ENCODE peak calls at places on chromosomes 4 and X, in seven cellular contexts. L, Q, N, D, F, M and R are unnamed samples.

GRCh38 chrX:4830880-4831557 is 1117.6 kb upstream of the PRKX start:
- DNase-seq in L (no peak), Q (no peak), N (no peak), D (no peak), F (no peak), M (peak; percentile 86), R (no peak)

GRCh38 chrX:155956649-155957048 is 40.8 kb upstream of the IL9R start:
- DNase-seq in L (no peak), Q (no peak), N (no peak), D (no peak), F (no peak), M (no peak), R (no peak)

GRCh38 chr4:156294577-156294976 is 340.9 kb upstream of the CTSO start:
- DNase-seq in L (no peak), Q (peak; percentile 6), N (no peak), D (peak; percentile 13), F (peak; percentile 76), M (peak; percentile 35), R (no peak)

GRCh38 chrX:9659571-9660195 is 106.0 kb downstream of the GPR143 start:
- DNase-seq in L (no peak), Q (no peak), N (no peak), D (no peak), F (no peak), M (no peak), R (no peak)

GRCh38 chr4:128866691-128867090 is 57.2 kb downstream of the JADE1 start:
- DNase-seq in L (no peak), Q (no peak), N (no peak), D (no peak), F (no peak), M (no peak), R (no peak)

GRCh38 chr4:39044947-39045734 is 12.9 kb upstream of the TMEM156 start:
- DNase-seq in L (no peak), Q (peak; percentile 82), N (peak; percentile 72), D (no peak), F (no peak), M (no peak), R (no peak)

GRCh38 chr4:182338059-182338458 is 94.9 kb downstream of the TENM3 start:
- DNase-seq in L (no peak), Q (no peak), N (no peak), D (no peak), F (no peak), M (no peak), R (no peak)

GRCh38 chrX:133786382-133786781 is 199.0 kb downstream of the GPC3 start:
- DNase-seq in L (no peak), Q (no peak), N (no peak), D (no peak), F (no peak), M (no peak), R (no peak)

GRCh38 chrX:96982159-96982558 is 98.5 kb downstream of the RPA4 start:
- DNase-seq in L (no peak), Q (no peak), N (no peak), D (no peak), F (no peak), M (no peak), R (no peak)

GRCh38 chr4:78561677-78562076 is 10.1 kb downstream of the ANXA3 start:
- DNase-seq in L (no peak), Q (no peak), N (no peak), D (no peak), F (no peak), M (peak; percentile 21), R (no peak)

GRCh38 chrX:129777218-129777768 is 2.5 kb upstream of the SASH3 start:
- DNase-seq in L (no peak), Q (no peak), N (no peak), D (no peak), F (no peak), M (peak; percentile 19), R (no peak)

GRCh38 chr4:7541414-7541810 is 106.7 kb upstream of the PSAPL1 start:
- DNase-seq in L (no peak), Q (no peak), N (no peak), D (no peak), F (no peak), M (no peak), R (no peak)

GRCh38 chrX:49276671-49277519 is 7.3 kb downstream of the PPP1R3F start:
- DNase-seq in L (no peak), Q (no peak), N (no peak), D (no peak), F (no peak), M (no peak), R (no peak)

GRCh38 chr4:98932539-98932938 is 3.6 kb upstream of the EIF4E start:
- DNase-seq in L (no peak), Q (no peak), N (no peak), D (no peak), F (no peak), M (no peak), R (no peak)

GRCh38 chrX:70979136-70979762 is 48.4 kb upstream of the SLC7A3 start:
- DNase-seq in L (no peak), Q (peak; percentile 4), N (peak; percentile 36), D (no peak), F (no peak), M (peak; percentile 27), R (peak; percentile 22)

GRCh38 chr4:74320559-74321118 is 12.4 kb downstream of the EPGN start:
- DNase-seq in L (peak; percentile 9), Q (peak; percentile 7), N (peak; percentile 53), D (peak; percentile 27), F (peak; percentile 98), M (peak; percentile 58), R (no peak)

GRCh38 chrX:120790118-120790517 is 85.5 kb downstream of the CT47B1 start:
- DNase-seq in L (peak; percentile 47), Q (peak; percentile 45), N (peak; percentile 43), D (no peak), F (peak; percentile 38), M (peak; percentile 40), R (peak; percentile 54)

GRCh38 chr4:174522183-174523002 is at the start of gene HPGD:
- DNase-seq in L (no peak), Q (peak; percentile 66), N (peak; percentile 42), D (peak; percentile 15), F (no peak), M (no peak), R (no peak)

GRCh38 chrX:150990910-150991309 is 7.8 kb downstream of the HMGB3 start:
- DNase-seq in L (no peak), Q (no peak), N (no peak), D (no peak), F (no peak), M (no peak), R (no peak)

GRCh38 chr4:3867403-3868100 is 101.4 kb downstream of the ADRA2C start:
- DNase-seq in L (no peak), Q (no peak), N (no peak), D (no peak), F (no peak), M (no peak), R (no peak)

GRCh38 chr4:186939766-186940165 is 216.1 kb upstream of the FAT1 start:
- DNase-seq in L (no peak), Q (no peak), N (no peak), D (no peak), F (no peak), M (no peak), R (no peak)

GRCh38 chrX:118271770-118272169 is 74.1 kb upstream of the WDR44 start:
- DNase-seq in L (no peak), Q (peak; percentile 40), N (peak; percentile 13), D (no peak), F (no peak), M (no peak), R (no peak)

GRCh38 chr4:575281-576141 is 584 bp downstream of the TMEM271 start:
- DNase-seq in L (no peak), Q (peak; percentile 68), N (no peak), D (peak; percentile 47), F (no peak), M (no peak), R (peak; percentile 68)

GRCh38 chrX:44992775-44993174 is 119.8 kb downstream of the KDM6A start:
- DNase-seq in L (no peak), Q (no peak), N (no peak), D (no peak), F (no peak), M (no peak), R (no peak)

GRCh38 chr4:108210989-108211725 is 42.4 kb upstream of the LEF1 start:
- DNase-seq in L (no peak), Q (no peak), N (no peak), D (no peak), F (no peak), M (no peak), R (no peak)

GRCh38 chr4:154491341-154491679 is 289 bp downstream of the DCHS2 start:
- DNase-seq in L (no peak), Q (peak; percentile 35), N (no peak), D (no peak), F (no peak), M (no peak), R (peak; percentile 33)

GRCh38 chr4:100977746-100978397 is 369.5 kb downstream of the PPP3CA start:
- DNase-seq in L (no peak), Q (peak; percentile 15), N (no peak), D (no peak), F (no peak), M (no peak), R (no peak)
- TF ChIP-seq YY1 in L (no peak), Q (no peak), N (no peak), D (no peak), F (no peak), M (no peak), R (no peak)

GRCh38 chr4:162782778-162783507 is 383.7 kb downstream of the NAF1 start:
- DNase-seq in L (no peak), Q (no peak), N (no peak), D (no peak), F (no peak), M (no peak), R (no peak)
- H3K4me3 ChIP-seq in L (no peak overlapping the region), Q (no peak overlapping the region), N (no peak overlapping the region), D (no peak overlapping the region), F (no peak overlapping the region), M (no peak overlapping the region), R (no peak overlapping the region)

GRCh38 chr4:27027428-27027827 is 166.8 kb downstream of the STIM2 start:
- DNase-seq in L (no peak), Q (no peak), N (no peak), D (no peak), F (no peak), M (no peak), R (no peak)

GRCh38 chr4:27020203-27020602 is 159.6 kb downstream of the STIM2 start:
- DNase-seq in L (no peak), Q (no peak), N (no peak), D (no peak), F (no peak), M (no peak), R (no peak)

GRCh38 chr4:27024807-27025206 is 164.2 kb downstream of the STIM2 start:
- DNase-seq in L (no peak), Q (no peak), N (no peak), D (no peak), F (no peak), M (no peak), R (no peak)

GRCh38 chr4:27019766-27020165 is 159.1 kb downstream of the STIM2 start:
- DNase-seq in L (no peak), Q (no peak), N (no peak), D (no peak), F (no peak), M (no peak), R (no peak)

GRCh38 chr4:27023366-27023765 is 162.7 kb downstream of the STIM2 start:
- DNase-seq in L (no peak), Q (no peak), N (no peak), D (no peak), F (no peak), M (no peak), R (no peak)
- TF ChIP-seq YY1 in L (no peak), Q (no peak), N (no peak), D (no peak), F (no peak), M (no peak), R (no peak)

GRCh38 chrX:100812216-100813158 is 7.7 kb upstream of the CSTF2 start:
- DNase-seq in L (no peak), Q (no peak), N (no peak), D (no peak), F (no peak), M (no peak), R (no peak)
- H3K4me3 ChIP-seq in L (no peak overlapping the region), Q (no peak overlapping the region), N (no peak overlapping the region), D (no peak overlapping the region), F (no peak overlapping the region), M (no peak overlapping the region), R (peak overlapping the region; percentile 4)